ENCODE peak calls at places on chromosome 7, in ten cellular contexts. S, D, A, R, M, K, P, N, Q and T are unnamed samples.

GRCh38 chr7:8217200-8218068 is 44.5 kb downstream of the ICA1 start:
- DNase-seq in R (peak), Q (peak), S (no peak), A (peak), N (peak), K (peak), D (peak), P (no peak), M (peak), T (peak)

GRCh38 chr7:98077762-98078161 is 28.9 kb upstream of the LMTK2 start:
- DNase-seq in S (no peak), M (no peak), P (no peak), Q (no peak), K (no peak), D (no peak), A (no peak), N (no peak), R (no peak), T (no peak)

GRCh38 chr7:130387628-130388403 is 7.5 kb downstream of the CPA1 start:
- DNase-seq in M (no peak), A (no peak), N (peak), Q (no peak), K (no peak), R (no peak), D (no peak), P (no peak), S (no peak), T (no peak)

GRCh38 chr7:2635810-2636701 is 4.3 kb downstream of the TTYH3 start:
- DNase-seq in D (no peak), S (peak), N (peak), P (no peak), M (no peak), Q (no peak), A (no peak), R (no peak), K (no peak), T (no peak)

GRCh38 chr7:111763221-111763791 is 201.0 kb upstream of the IMMP2L start:
- DNase-seq in P (no peak), R (no peak), A (no peak), Q (no peak), D (no peak), M (peak), S (no peak), K (peak), N (peak), T (peak)

GRCh38 chr7:885261-885892 is 9.0 kb downstream of the GET4 start:
- DNase-seq in A (no peak), D (no peak), R (no peak), M (no peak), Q (no peak), S (peak), P (no peak), K (no peak), N (no peak), T (no peak)

GRCh38 chr7:97004237-97004930 is 969 bp upstream of the DLX6 start:
- DNase-seq in N (no peak), S (no peak), A (no peak), K (no peak), Q (no peak), P (no peak), R (no peak), M (no peak), D (no peak), T (no peak)

GRCh38 chr7:100942038-100942774 is 7.1 kb upstream of the MUC3A start:
- DNase-seq in S (no peak), R (no peak), P (no peak), D (peak), A (no peak), M (no peak), K (no peak), Q (no peak), N (no peak), T (peak)

GRCh38 chr7:93574646-93575554 is at the start of gene CALCR:
- DNase-seq in R (no peak), A (peak), N (no peak), M (no peak), K (no peak), P (peak), S (peak), Q (no peak), D (no peak), T (no peak)

GRCh38 chr7:159370-160270 is 32.8 kb upstream of the FAM20C start:
- DNase-seq in D (no peak), R (no peak), P (no peak), K (no peak), N (no peak), S (peak), A (no peak), Q (no peak), M (no peak), T (no peak)

GRCh38 chr7:130831817-130832481 is 97.9 kb upstream of the KLF14 start:
- DNase-seq in M (peak), A (peak), N (peak), R (peak), D (peak), Q (no peak), P (no peak), K (peak), S (no peak), T (peak)

GRCh38 chr7:28539289-28539981 is 127.1 kb downstream of the CREB5 start:
- DNase-seq in P (no peak), R (no peak), N (no peak), Q (no peak), D (no peak), M (no peak), S (no peak), K (peak), A (no peak), T (no peak)

GRCh38 chr7:70267381-70267780 is 669.1 kb downstream of the AUTS2 start:
- DNase-seq in P (no peak), A (no peak), K (no peak), M (no peak), S (no peak), R (no peak), Q (no peak), D (no peak), N (no peak), T (no peak)

GRCh38 chr7:95047291-95047690 is 139.9 kb downstream of the PPP1R9A start:
- DNase-seq in M (no peak), R (no peak), P (no peak), K (no peak), Q (no peak), D (no peak), A (no peak), N (no peak), S (no peak), T (no peak)

GRCh38 chr7:158495780-158496179 is 91.8 kb downstream of the PTPRN2 start:
- DNase-seq in K (peak), R (peak), N (peak), S (no peak), Q (no peak), P (no peak), D (no peak), A (peak), M (no peak), T (peak)

GRCh38 chr7:119594956-119595355 is 678.0 kb upstream of the KCND2 start:
- DNase-seq in M (no peak), N (no peak), K (no peak), P (no peak), R (no peak), S (no peak), D (no peak), A (no peak), Q (no peak), T (no peak)

GRCh38 chr7:1032536-1033181 is 11.7 kb upstream of the GPR146 start:
- DNase-seq in S (no peak), Q (no peak), K (no peak), N (no peak), D (no peak), P (no peak), A (no peak), M (no peak), R (no peak), T (no peak)

GRCh38 chr7:81260152-81260551 is 341.3 kb upstream of the SEMA3C start:
- DNase-seq in D (no peak), K (no peak), Q (no peak), N (peak), R (no peak), A (no peak), S (no peak), P (no peak), M (no peak), T (peak)

DNA sequence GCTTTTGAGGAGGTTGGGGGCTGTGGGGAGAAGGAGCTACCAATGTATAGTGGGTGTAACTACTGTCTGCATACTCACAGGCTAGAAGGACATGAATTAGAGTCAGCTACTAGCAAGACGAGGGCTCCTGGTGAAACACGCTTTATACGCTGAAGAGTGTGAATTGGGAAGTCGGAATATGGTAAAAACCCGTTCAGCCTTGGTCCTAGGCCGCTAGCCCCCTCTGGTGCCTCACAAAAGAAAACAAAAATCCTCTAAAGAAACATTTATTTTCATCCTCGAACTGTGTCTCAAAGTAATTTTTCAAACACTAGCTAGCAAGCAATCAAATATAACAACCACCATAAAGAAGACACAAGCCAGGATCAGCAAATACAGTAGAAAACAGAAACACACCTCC is 338.1 kb upstream of the SEMA3C start:
- DNase-seq in K (no peak), M (peak), N (peak), R (peak), D (no peak), P (no peak), A (no peak), S (no peak), Q (no peak), T (no peak)
- TF ChIP-seq CTCF in K (no peak), M (peak), N (peak), R (peak), D (peak), P (peak), A (no peak), S (peak), Q (peak), T (no peak)

GRCh38 chr7:48091506-48092433 is 2.7 kb downstream of the UPP1 start:
- DNase-seq in N (peak), R (no peak), M (no peak), K (no peak), D (no peak), P (no peak), Q (no peak), A (no peak), S (no peak), T (no peak)
- TF ChIP-seq CTCF in N (no peak), R (no peak), M (no peak), K (no peak), D (no peak), P (no peak), Q (no peak), A (no peak), S (no peak), T (no peak)

GRCh38 chr7:117381357-117381756 is 45.9 kb downstream of the ASZ1 start:
- DNase-seq in M (peak), S (no peak), D (no peak), P (no peak), A (no peak), Q (no peak), R (no peak), K (peak), N (no peak), T (peak)
- TF ChIP-seq CTCF in M (peak), S (no peak), D (no peak), P (no peak), A (no peak), Q (no peak), R (no peak), K (peak), N (peak), T (no peak)

GRCh38 chr7:92448185-92448747 is 984 bp downstream of the GATAD1 start:
- DNase-seq in P (no peak), K (peak), A (peak), S (peak), N (peak), D (peak), Q (peak), R (peak), M (peak), T (peak)
- TF ChIP-seq CTCF in P (peak), K (peak), A (no peak), S (peak), N (peak), D (peak), Q (peak), R (peak), M (peak), T (peak)

GRCh38 chr7:64794171-64794844 is at the start of gene ZNF138:
- DNase-seq in Q (peak), S (peak), D (peak), A (peak), N (peak), K (peak), P (peak), M (peak), R (peak), T (peak)
- TF ChIP-seq CTCF in Q (no peak), S (no peak), D (no peak), A (no peak), N (no peak), K (no peak), P (peak), M (no peak), R (peak), T (no peak)

DNA sequence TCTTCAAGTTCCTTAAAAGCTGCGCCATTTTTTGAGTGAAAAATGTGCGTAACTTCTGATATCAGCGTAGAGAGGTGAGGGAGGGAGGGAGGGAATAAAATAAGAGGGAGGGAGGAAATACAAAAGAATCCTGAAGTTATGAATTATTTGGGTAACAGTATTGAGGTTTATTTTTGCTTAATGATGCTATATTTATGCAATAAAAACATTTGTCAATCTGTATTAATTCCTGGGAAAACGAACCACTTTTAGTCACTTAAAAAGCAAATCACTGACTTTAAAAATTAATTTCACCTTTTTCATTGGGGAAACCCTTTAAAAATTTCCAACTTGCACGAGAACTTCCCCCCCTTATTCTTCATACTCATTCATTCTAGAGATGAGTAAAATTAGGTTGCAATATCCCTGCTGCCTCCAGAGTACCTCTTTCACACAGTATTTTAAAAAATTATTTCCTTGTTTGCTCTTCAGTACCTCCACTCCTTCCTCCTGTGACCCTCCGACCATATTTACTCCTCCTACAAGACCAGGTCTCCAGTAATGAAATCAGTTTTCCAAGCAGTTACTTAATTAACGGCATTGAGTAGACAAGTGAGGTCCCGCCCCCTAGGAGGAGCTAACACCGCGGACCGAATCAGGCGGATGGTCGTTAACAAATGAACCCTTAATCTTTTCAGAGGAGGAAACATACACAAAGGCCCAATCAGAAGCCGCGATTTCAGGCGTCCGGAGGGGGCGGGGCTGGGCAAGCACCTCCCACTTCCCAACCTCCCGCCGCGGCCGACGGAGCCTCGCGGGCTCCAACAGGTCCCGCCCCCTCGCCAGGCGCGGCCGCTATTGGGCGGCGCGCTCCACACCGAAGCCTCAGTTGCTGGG is 521 bp upstream of the TRIM24 start:
- DNase-seq in P (peak), N (peak), K (peak), S (peak), A (peak), D (peak), Q (peak), M (no peak), R (peak), T (peak)
- TF ChIP-seq CTCF in P (peak), N (peak), K (peak), S (no peak), A (no peak), D (no peak), Q (no peak), M (peak), R (peak), T (peak)

DNA sequence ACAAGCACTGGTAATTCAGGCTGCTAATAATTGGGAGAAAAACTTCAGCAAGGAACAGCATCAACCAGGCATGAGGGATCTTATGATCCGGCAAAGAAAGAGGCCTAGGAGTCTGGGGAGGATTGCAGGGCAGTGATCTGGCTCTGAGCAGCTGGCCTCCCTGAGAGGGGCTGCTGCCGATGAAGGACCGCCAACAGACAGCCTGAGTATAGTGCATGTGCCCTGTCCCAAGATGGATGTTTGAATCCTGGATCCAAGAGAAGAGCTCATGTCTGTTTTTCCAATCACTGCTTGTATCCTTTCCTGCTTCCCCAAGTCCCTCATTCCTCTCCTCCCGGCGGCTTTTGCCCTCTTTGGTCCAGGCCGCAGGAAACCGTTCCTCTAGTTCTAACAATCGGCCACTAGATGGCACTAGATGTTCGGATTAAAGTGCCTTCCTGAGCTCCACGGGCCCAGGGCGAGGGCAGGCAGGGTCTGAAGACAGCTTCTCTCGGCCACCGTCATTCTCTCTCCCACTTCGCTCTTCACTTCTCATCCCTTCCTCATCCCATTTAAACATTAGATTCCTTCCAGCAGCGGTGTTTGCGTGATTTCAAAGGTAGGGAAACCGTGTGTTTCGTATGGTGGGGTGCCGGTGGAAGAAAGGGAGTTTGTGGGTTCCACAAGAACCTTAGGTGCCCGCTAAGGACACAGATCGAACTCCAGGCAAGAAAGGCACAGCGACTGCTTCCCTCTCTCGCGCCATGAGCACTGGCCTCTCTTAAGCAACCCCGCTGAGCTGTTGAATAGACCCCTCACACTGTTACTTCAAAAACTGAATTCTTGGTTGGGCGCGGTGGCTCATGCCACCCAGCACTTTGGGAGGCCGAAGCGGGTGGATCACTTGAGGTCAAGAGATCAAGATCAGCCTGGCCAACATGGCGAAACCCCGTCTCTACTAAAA is 82.4 kb downstream of the ADCYAP1R1 start:
- DNase-seq in S (peak), A (peak), N (peak), R (peak), Q (peak), M (peak), K (peak), P (peak), D (peak), T (peak)
- TF ChIP-seq CTCF in S (peak), A (peak), N (peak), R (peak), Q (peak), M (peak), K (peak), P (peak), D (peak), T (peak)

DNA sequence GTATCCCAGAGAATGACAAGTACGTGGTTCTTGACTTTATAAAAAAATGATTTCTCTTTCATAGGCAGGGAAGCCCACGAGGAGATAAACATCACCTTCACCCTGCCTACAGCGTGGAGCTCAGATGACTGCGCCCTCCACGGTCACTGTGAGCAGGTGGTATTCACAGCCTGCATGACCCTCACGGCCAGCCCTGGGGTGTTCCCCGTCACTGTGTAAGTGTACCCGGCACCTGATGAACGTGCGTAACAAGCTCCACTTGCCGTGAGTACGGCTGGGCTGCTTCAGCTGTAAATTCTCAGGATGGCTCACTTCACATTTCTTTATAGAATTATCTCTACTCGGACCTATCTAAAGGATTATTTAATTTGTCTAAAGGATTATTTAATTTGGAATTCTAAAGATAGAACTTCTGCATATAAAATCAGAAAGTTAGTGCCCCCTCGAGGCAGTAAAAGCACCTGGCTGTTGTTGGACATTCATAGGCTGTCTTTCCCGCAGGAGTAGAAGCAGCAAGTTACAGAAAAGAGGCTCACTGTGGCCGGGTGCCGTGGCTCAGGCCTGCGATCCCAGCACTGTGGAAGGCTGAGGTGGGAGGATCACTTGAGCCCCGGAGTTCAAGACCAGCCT is 27.6 kb downstream of the TMEM248 start:
- DNase-seq in S (no peak), A (no peak), D (no peak), M (no peak), Q (no peak), N (no peak), P (no peak), R (no peak), K (no peak), T (no peak)
- TF ChIP-seq CTCF in S (no peak), A (no peak), D (no peak), M (no peak), Q (no peak), N (no peak), P (no peak), R (no peak), K (no peak), T (no peak)

GRCh38 chr7:99631311-99632109 is 14.8 kb downstream of the ZSCAN25 start:
- DNase-seq in N (peak), Q (peak), M (peak), S (no peak), P (no peak), R (no peak), D (no peak), A (peak), K (no peak), T (peak)
- TF ChIP-seq CTCF in N (peak), Q (peak), M (peak), S (peak), P (peak), R (no peak), D (peak), A (no peak), K (no peak), T (peak)

GRCh38 chr7:136214356-136214755 is 237.2 kb upstream of the MTPN start:
- DNase-seq in D (no peak), P (no peak), N (no peak), K (no peak), R (no peak), Q (no peak), M (no peak), A (no peak), S (no peak), T (no peak)
- TF ChIP-seq CTCF in D (no peak), P (peak), N (no peak), K (no peak), R (peak), Q (no peak), M (no peak), A (no peak), S (no peak), T (peak)